ENCODE peak calls at places on chromosomes 1 and 21, in seven cellular contexts. X is CD8-positive, alpha-beta memory T cell; V is mammary epithelial cell; K is fibroblast of lung; C is spleen; P is suprapubic skin; F is right lobe of liver. B is an unnamed sample.

GRCh38 chr21:43370091-43370658 is 56.8 kb downstream of the SIK1 start:
- DNase-seq in K (peak; percentile 48), F (peak; percentile 17), V (peak; percentile 61), C (no peak), X (no peak), P (no peak), B (no peak)

GRCh38 chr1:213931804-213932203 is 56.0 kb upstream of the PROX1 start:
- DNase-seq in P (no peak), K (no peak), X (no peak), F (no peak), C (no peak), V (no peak), B (no peak)

GRCh38 chr1:177656598-177656997 is 313.3 kb downstream of the SEC16B start:
- DNase-seq in F (no peak), X (no peak), V (no peak), P (no peak), C (no peak), K (no peak), B (no peak)

GRCh38 chr1:68051475-68051874 is 1.0 kb upstream of the DIRAS3 start:
- DNase-seq in V (peak; percentile 67), X (no peak), K (peak; percentile 79), F (peak; percentile 55), C (peak; percentile 71), P (peak; percentile 63), B (peak; percentile 62)

GRCh38 chr1:200359610-200360163 is 50.1 kb downstream of the ZNF281 start:
- DNase-seq in C (no peak), X (no peak), V (peak; percentile 52), K (peak; percentile 78), F (no peak), P (no peak), B (no peak)

GRCh38 chr1:61082336-61083013 is at the start of gene NFIA:
- DNase-seq in C (peak; percentile 80), P (no peak), K (peak; percentile 47), X (peak; percentile 26), F (peak; percentile 65), V (peak; percentile 62), B (peak; percentile 76)

GRCh38 chr1:121587777-121588176 is 403.0 kb downstream of the SRGAP2C start:
- DNase-seq in V (peak; percentile 45), C (no peak), X (no peak), F (no peak), K (peak; percentile 3), P (no peak), B (no peak)

GRCh38 chr1:48028218-48028804 is 31.1 kb upstream of the TRABD2B start:
- DNase-seq in X (no peak), C (no peak), P (no peak), F (no peak), V (peak; percentile 87), K (no peak), B (no peak)

GRCh38 chr1:71089536-71090270 is 8.9 kb upstream of the ZRANB2 start:
- DNase-seq in F (no peak), K (peak; percentile 83), V (peak; percentile 10), X (no peak), C (no peak), P (no peak), B (no peak)

GRCh38 chr1:162682013-162682419 is 49.8 kb downstream of the DDR2 start:
- DNase-seq in X (no peak), P (no peak), K (no peak), F (peak; percentile 46), C (no peak), V (no peak), B (no peak)

GRCh38 chr1:206472886-206473285 is 2.6 kb downstream of the IKBKE start:
- DNase-seq in K (no peak), V (no peak), X (no peak), P (no peak), F (no peak), C (peak; percentile 73), B (no peak)

GRCh38 chr1:167447521-167448136 is 70.7 kb downstream of the CD247 start:
- DNase-seq in K (no peak), C (peak; percentile 87), F (no peak), X (peak; percentile 71), V (peak; percentile 18), P (no peak), B (no peak)

GRCh38 chr1:100866041-100866900 is 28.4 kb downstream of the EXTL2 start:
- DNase-seq in F (no peak), K (peak; percentile 57), P (no peak), C (no peak), X (peak; percentile 2), V (peak; percentile 48), B (no peak)

GRCh38 chr21:41766051-41766882 is 585 bp downstream of the RIPK4 start:
- DNase-seq in P (no peak), K (no peak), X (no peak), C (peak; percentile 50), F (no peak), V (no peak), B (peak; percentile 71)

GRCh38 chr1:84890581-84890980 is 2.4 kb downstream of the LPAR3 start:
- DNase-seq in X (no peak), F (no peak), K (no peak), V (no peak), C (no peak), P (no peak), B (no peak)
- H3K27me3 ChIP-seq in X (peaks cover 12% of the 10 kb centered on the region), F (peaks cover 11% of the 10 kb centered on the region), K (peaks cover 5% of the 10 kb centered on the region), V (no peaks in the 10 kb centered on the region), C (peaks cover 32% of the 10 kb centered on the region), P (peaks cover 29% of the 10 kb centered on the region), B (no peaks in the 10 kb centered on the region)

GRCh38 chr1:32496127-32496526 is 31.3 kb downstream of the ZBTB8B start:
- DNase-seq in C (no peak), P (no peak), K (peak; percentile 59), F (no peak), X (no peak), V (peak; percentile 35), B (no peak)
- H3K27ac ChIP-seq in C (no peak overlapping the region), P (no peak overlapping the region), K (no peak overlapping the region), F (no peak overlapping the region), X (no peak overlapping the region), V (no peak overlapping the region), B (no peak overlapping the region)

DNA sequence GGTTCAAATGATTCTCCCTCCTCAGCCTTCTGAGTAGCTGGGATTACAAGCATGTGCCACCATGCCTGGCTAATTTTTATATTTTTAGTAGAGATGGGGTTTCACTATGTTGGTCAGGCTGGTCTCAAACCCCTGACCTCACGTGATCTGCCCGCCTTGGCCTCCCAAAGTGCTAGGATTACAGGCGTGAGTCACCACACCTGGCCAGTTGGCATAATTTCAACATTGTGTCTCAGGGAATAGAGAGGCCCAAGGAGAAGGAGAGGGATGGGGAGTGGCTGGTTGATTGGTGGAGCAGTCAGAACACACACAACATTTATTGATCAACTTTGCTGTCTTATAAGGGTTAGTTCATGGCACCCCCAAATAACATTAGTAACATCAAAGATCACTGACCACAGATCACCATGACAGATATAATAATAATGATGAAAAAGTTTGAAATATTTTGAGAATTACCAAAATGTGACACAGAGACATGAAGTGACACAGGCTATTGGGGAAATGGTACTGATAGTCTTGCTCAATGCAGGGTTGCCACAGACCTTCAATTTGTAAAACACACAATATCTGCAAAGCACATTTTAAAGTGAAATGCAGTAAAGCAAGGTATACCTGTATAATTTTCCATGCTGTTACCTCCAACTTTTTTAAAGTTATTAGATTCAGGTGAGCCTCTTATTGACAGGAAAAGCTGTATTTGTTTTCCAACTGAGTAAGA is 15.8 kb upstream of the CYB5R1 start:
- DNase-seq in K (no peak), P (no peak), X (no peak), V (no peak), C (no peak), F (no peak), B (no peak)
- H3K27me3 ChIP-seq in K (peaks cover 17% of the 10 kb centered on the region), P (peaks cover 7% of the 10 kb centered on the region), X (no peaks in the 10 kb centered on the region), V (no peaks in the 10 kb centered on the region), C (no peaks in the 10 kb centered on the region), F (no peaks in the 10 kb centered on the region), B (no peaks in the 10 kb centered on the region)

DNA sequence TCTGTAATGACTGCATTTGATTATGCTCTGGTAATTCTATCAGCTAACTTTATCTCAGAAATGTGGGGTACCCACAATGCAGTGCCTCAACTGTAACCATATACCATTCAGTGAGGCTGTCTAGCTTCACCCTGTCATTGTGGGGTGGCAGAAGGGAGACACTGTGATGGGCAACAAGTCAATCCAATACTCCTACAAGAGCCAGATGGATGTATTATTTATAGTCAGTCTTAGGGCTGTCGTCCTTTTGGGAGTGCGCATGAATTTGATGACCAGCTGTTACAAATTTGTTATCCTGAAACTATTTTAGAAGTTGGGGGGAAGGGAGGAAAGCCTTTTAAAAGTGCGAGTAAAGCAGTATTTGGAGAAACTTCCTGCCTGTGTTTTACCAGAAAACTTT is 1.6 kb upstream of the AKNAD1 start:
- DNase-seq in V (no peak), X (no peak), C (no peak), P (no peak), K (no peak), F (no peak), B (no peak)
- H3K27ac ChIP-seq in V (no peak overlapping the region), X (no peak overlapping the region), C (no peak overlapping the region), P (no peak overlapping the region), K (no peak overlapping the region), F (no peak overlapping the region), B (no peak overlapping the region)

GRCh38 chr1:204900721-204901120 is 30.1 kb downstream of the NFASC start:
- DNase-seq in F (no peak), X (no peak), V (no peak), K (no peak), C (no peak), P (no peak), B (no peak)

GRCh38 chr1:204896787-204897469 is 26.3 kb downstream of the NFASC start:
- DNase-seq in X (no peak), K (no peak), C (no peak), F (no peak), P (no peak), V (no peak), B (no peak)

GRCh38 chr1:204904228-204904810 is 33.7 kb downstream of the NFASC start:
- DNase-seq in X (no peak), C (no peak), F (no peak), V (no peak), K (peak; percentile 58), P (no peak), B (no peak)

GRCh38 chr1:204902674-204903073 is 32.0 kb downstream of the NFASC start:
- DNase-seq in K (no peak), P (no peak), V (no peak), C (no peak), F (no peak), X (no peak), B (no peak)
- H3K27me3 ChIP-seq in K (no peaks in the 10 kb centered on the region), P (peaks cover 7% of the 10 kb centered on the region), V (peaks cover 2% of the 10 kb centered on the region), C (peaks cover 3% of the 10 kb centered on the region), F (no peaks in the 10 kb centered on the region), X (no peaks in the 10 kb centered on the region), B (no peaks in the 10 kb centered on the region)

GRCh38 chr1:5485436-5485835 is 506.8 kb downstream of the NPHP4 start:
- DNase-seq in C (peak; percentile 38), V (no peak), P (no peak), F (no peak), X (no peak), K (no peak), B (no peak)

GRCh38 chr1:5485968-5486665 is 506.1 kb downstream of the NPHP4 start:
- DNase-seq in F (no peak), K (no peak), V (no peak), P (no peak), X (no peak), C (peak; percentile 62), B (peak; percentile 17)

GRCh38 chr1:5481889-5482288 is 510.3 kb downstream of the NPHP4 start:
- DNase-seq in K (no peak), X (peak; percentile 43), P (no peak), V (no peak), F (no peak), C (peak; percentile 66), B (no peak)

GRCh38 chr1:5480906-5481305 is 511.3 kb downstream of the NPHP4 start:
- DNase-seq in K (no peak), P (no peak), C (peak; percentile 41), V (no peak), F (no peak), X (no peak), B (no peak)

GRCh38 chr1:5484451-5485165 is 507.6 kb downstream of the NPHP4 start:
- DNase-seq in X (no peak), P (no peak), K (no peak), C (peak; percentile 55), V (no peak), F (no peak), B (no peak)
- H3K27ac ChIP-seq in X (no peak overlapping the region), P (no peak overlapping the region), K (no peak overlapping the region), C (no peak overlapping the region), V (no peak overlapping the region), F (no peak overlapping the region), B (no peak overlapping the region)

B was measured in aorta.